ENCODE peak calls at places on chromosomes 6 and 20, in six cellular contexts. P is upper lobe of left lung, U is HCT116, W is GM12878, O is HepG2, D is K562. F is an unnamed sample.

GRCh38 chr6:92715991-92716390 is 703.4 kb downstream of the EPHA7 start:
- ATAC-seq in P (no peak), U (no peak), W (no peak), O (no peak), D (no peak), F (no peak)

GRCh38 chr6:145727817-145728388 is 7.4 kb downstream of the EPM2A start:
- ATAC-seq in P (no peak), U (no peak), W (no peak), O (no peak), D (no peak), F (no peak)

GRCh38 chr6:88135578-88136114 is 30.5 kb downstream of the CNR1 start:
- ATAC-seq in P (no peak), U (no peak), W (peak), O (no peak), D (no peak), F (no peak)

GRCh38 chr6:5231289-5231688 is 29.5 kb downstream of the LYRM4 start:
- ATAC-seq in P (no peak), U (no peak), W (no peak), O (no peak), D (peak), F (no peak)

GRCh38 chr6:154758125-154758524 is 24.9 kb downstream of the SCAF8 start:
- ATAC-seq in P (no peak), U (no peak), W (no peak), O (peak), D (no peak), F (no peak)

GRCh38 chr6:1904494-1904854 is 294.8 kb downstream of the FOXC1 start:
- ATAC-seq in P (no peak), U (no peak), W (no peak), O (peak), D (no peak), F (no peak)

GRCh38 chr6:49550413-49551125 is at the start of gene C6orf141:
- ATAC-seq in P (peak), U (peak), W (peak), O (peak), D (no peak), F (peak)

GRCh38 chr20:50582591-50583234 is 72.5 kb downstream of the PTPN1 start:
- ATAC-seq in P (no peak), U (no peak), W (no peak), O (no peak), D (no peak), F (no peak)

GRCh38 chr6:35419431-35419830 is 32.7 kb upstream of the FANCE start:
- ATAC-seq in P (no peak), U (no peak), W (no peak), O (peak), D (peak), F (no peak)

GRCh38 chr20:41654292-41654691 is 36.1 kb upstream of the CHD6 start:
- ATAC-seq in P (no peak), U (no peak), W (no peak), O (no peak), D (no peak), F (no peak)

GRCh38 chr6:110689275-110689935 is 125.9 kb downstream of the CDK19 start:
- ATAC-seq in P (peak), U (peak), W (peak), O (no peak), D (no peak), F (no peak)

GRCh38 chr6:49766762-49767161 is 20.3 kb downstream of the PGK2 start:
- ATAC-seq in P (no peak), U (no peak), W (no peak), O (peak), D (no peak), F (no peak)

GRCh38 chr6:39797751-39798150 is 5.6 kb downstream of the DAAM2 start:
- ATAC-seq in P (no peak), U (no peak), W (no peak), O (no peak), D (no peak), F (no peak)

GRCh38 chr20:50710492-50711063 is 19.2 kb upstream of the RIPOR3 start:
- ATAC-seq in P (no peak), U (no peak), W (no peak), O (peak), D (peak), F (peak)

GRCh38 chr6:11333292-11333849 is 100.9 kb upstream of the NEDD9 start:
- ATAC-seq in P (no peak), U (no peak), W (peak), O (no peak), D (no peak), F (no peak)

GRCh38 chr6:144190593-144190992 is 40.3 kb downstream of the STX11 start:
- ATAC-seq in P (no peak), U (no peak), W (no peak), O (no peak), D (no peak), F (peak)

GRCh38 chr20:62980380-62980960 is 26.3 kb downstream of the BHLHE23 start:
- ATAC-seq in P (no peak), U (no peak), W (no peak), O (no peak), D (no peak), F (no peak)

GRCh38 chr6:46218457-46218856 is 47.7 kb upstream of the ENPP5 start:
- ATAC-seq in P (no peak), U (no peak), W (no peak), O (no peak), D (no peak), F (no peak)

GRCh38 chr6:111464184-111464583 is 18.8 kb downstream of the REV3L start:
- ATAC-seq in P (no peak), U (no peak), W (no peak), O (peak), D (peak), F (no peak)

GRCh38 chr6:70557998-70558397 is 8.7 kb upstream of the SDHAF4 start:
- ATAC-seq in P (no peak), U (no peak), W (no peak), O (no peak), D (no peak), F (no peak)

GRCh38 chr6:139308284-139308916 is 16.6 kb upstream of the TXLNB start:
- ATAC-seq in P (no peak), U (no peak), W (peak), O (no peak), D (no peak), F (no peak)

GRCh38 chr6:54722328-54722727 is 124.2 kb upstream of the FAM83B start:
- ATAC-seq in P (no peak), U (no peak), W (no peak), O (no peak), D (no peak), F (no peak)

GRCh38 chr20:57383447-57384347 is 7.5 kb upstream of the RBM38 start:
- ATAC-seq in P (no peak), U (no peak), W (no peak), O (no peak), D (no peak), F (no peak)

GRCh38 chr6:11975353-11975977 is 36.6 kb upstream of the HIVEP1 start:
- ATAC-seq in P (peak), U (no peak), W (peak), O (no peak), D (peak), F (peak)

GRCh38 chr6:18147160-18147559 is 7.7 kb downstream of the TPMT start:
- ATAC-seq in P (no peak), U (no peak), W (no peak), O (peak), D (no peak), F (no peak)

GRCh38 chr6:134632034-134632433 is 314.1 kb upstream of the SGK1 start:
- ATAC-seq in P (no peak), U (no peak), W (no peak), O (no peak), D (no peak), F (no peak)

DNA sequence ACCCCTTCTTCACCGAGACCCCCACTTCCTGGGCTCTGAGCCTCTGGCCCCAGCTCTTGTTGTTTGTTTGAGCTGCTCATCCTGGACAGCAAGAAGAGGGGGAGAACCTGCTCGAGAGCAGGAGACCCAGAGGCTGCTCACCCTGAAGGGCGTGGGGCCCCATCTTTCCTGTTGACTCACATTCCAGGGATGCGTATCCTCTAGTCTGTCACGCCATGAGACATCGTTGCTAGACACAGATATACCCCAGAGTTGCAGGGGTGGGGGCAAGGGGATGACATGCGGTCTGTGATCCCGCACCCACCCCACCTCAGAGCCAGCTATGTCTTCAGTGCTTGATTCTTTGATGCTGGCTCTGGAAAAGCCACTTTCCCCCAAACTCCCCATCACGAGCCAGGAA is 5.7 kb upstream of the TNXB start:
- ATAC-seq in P (no peak), U (no peak), W (no peak), O (no peak), D (no peak), F (no peak)
- H3K27ac ChIP-seq in P (peak), U (no peak), W (no peak), O (peak), D (no peak), F (peak)

DNA sequence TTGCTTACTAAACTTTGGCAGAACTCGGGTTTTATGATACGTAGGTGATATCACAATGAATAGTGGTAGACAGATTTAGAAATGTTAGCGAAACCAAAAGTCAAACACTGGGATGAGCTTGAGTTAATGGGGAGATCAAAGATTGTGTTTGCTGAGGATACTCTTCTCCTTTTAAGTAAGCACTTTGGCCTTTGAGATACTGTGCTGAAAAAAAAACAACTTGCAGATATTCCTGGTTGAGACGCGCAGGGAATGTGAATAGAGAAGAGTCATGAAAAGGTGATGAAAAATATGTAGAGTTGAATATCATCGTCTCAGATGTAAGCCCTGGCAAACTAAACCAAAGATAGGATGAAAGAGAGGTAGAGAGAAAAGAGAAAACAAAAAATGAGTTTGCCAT is 48.3 kb downstream of the TRMT11 start:
- ATAC-seq in P (no peak), U (no peak), W (no peak), O (no peak), D (no peak), F (no peak)
- TF ChIP-seq POLR2A in P (no peak), U (no peak), W (no peak), O (no peak), D (no peak), F (no peak)

GRCh38 chr6:42940493-42941045 is 11.3 kb downstream of the CNPY3 start:
- ATAC-seq in P (peak), U (no peak), W (no peak), O (no peak), D (no peak), F (no peak)
- TF ChIP-seq POLR2AphosphoS5 in P (no peak), U (peak), W (no peak), O (no peak), D (no peak), F (no peak)

GRCh38 chr20:44590980-44591778 is 8.8 kb downstream of the PKIG start:
- ATAC-seq in P (no peak), U (no peak), W (peak), O (no peak), D (peak), F (no peak)

GRCh38 chr20:44589522-44589921 is 7.1 kb downstream of the PKIG start:
- ATAC-seq in P (no peak), U (no peak), W (no peak), O (no peak), D (no peak), F (no peak)

GRCh38 chr20:44593721-44594120 is 11.3 kb downstream of the PKIG start:
- ATAC-seq in P (no peak), U (no peak), W (no peak), O (no peak), D (no peak), F (no peak)

GRCh38 chr20:44594730-44595129 is 12.4 kb downstream of the PKIG start:
- ATAC-seq in P (no peak), U (no peak), W (peak), O (no peak), D (no peak), F (no peak)

GRCh38 chr20:44592366-44592765 is 10.0 kb downstream of the PKIG start:
- ATAC-seq in P (no peak), U (no peak), W (no peak), O (no peak), D (no peak), F (no peak)
- H3K27ac ChIP-seq in P (peak), U (no peak), W (no peak), O (no peak), D (no peak), F (peak)

GRCh38 chr6:25956231-25956630 is 6.4 kb upstream of the TRIM38 start:
- ATAC-seq in P (no peak), U (no peak), W (no peak), O (no peak), D (no peak), F (no peak)

GRCh38 chr6:25951296-25952032 is 11.1 kb upstream of the TRIM38 start:
- ATAC-seq in P (no peak), U (no peak), W (no peak), O (no peak), D (peak), F (no peak)

GRCh38 chr6:25952535-25952934 is 10.1 kb upstream of the TRIM38 start:
- ATAC-seq in P (no peak), U (no peak), W (no peak), O (no peak), D (no peak), F (no peak)

GRCh38 chr6:25954756-25955155 is 7.8 kb upstream of the TRIM38 start:
- ATAC-seq in P (no peak), U (no peak), W (no peak), O (no peak), D (no peak), F (no peak)

GRCh38 chr6:25953733-25954132 is 8.9 kb upstream of the TRIM38 start:
- ATAC-seq in P (no peak), U (no peak), W (no peak), O (no peak), D (peak), F (no peak)
- TF ChIP-seq POLR2A in P (no peak), U (no peak), W (no peak), O (no peak), D (no peak), F (no peak)